ENCODE peak calls at places on chromosomes 6 and 20, in ten cellular contexts. A, L, Q, R, F, Z, P, K, S and Y are unnamed samples.

GRCh38 chr6:168956884-168957730 is 296.5 kb downstream of the THBS2 start:
- DNase-seq in A (peak), L (peak), Q (peak), R (peak), F (peak), Z (peak), P (peak), K (peak), S (peak), Y (peak)

GRCh38 chr6:136521430-136521829 is 28.8 kb downstream of the MAP7 start:
- DNase-seq in A (no peak), L (no peak), Q (no peak), R (no peak), F (no peak), Z (no peak), P (no peak), K (no peak), S (no peak), Y (no peak)

GRCh38 chr6:152426276-152426675 is 210.9 kb downstream of the SYNE1 start:
- DNase-seq in A (no peak), L (peak), Q (no peak), R (no peak), F (no peak), Z (no peak), P (no peak), K (no peak), S (no peak), Y (no peak)

GRCh38 chr20:52676282-52676995 is 295.7 kb upstream of the TSHZ2 start:
- DNase-seq in A (no peak), L (no peak), Q (no peak), R (no peak), F (no peak), Z (no peak), P (no peak), K (no peak), S (no peak), Y (no peak)

GRCh38 chr6:133093957-133094356 is 147.2 kb upstream of the EYA4 start:
- DNase-seq in A (no peak), L (no peak), Q (no peak), R (no peak), F (no peak), Z (no peak), P (no peak), K (no peak), S (no peak), Y (no peak)

GRCh38 chr20:32461836-32462600 is 103.9 kb downstream of the ASXL1 start:
- DNase-seq in A (no peak), L (no peak), Q (peak), R (no peak), F (no peak), Z (no peak), P (no peak), K (no peak), S (no peak), Y (no peak)

GRCh38 chr6:9481292-9482029 is 933.4 kb downstream of the TFAP2A start:
- DNase-seq in A (no peak), L (no peak), Q (no peak), R (no peak), F (no peak), Z (no peak), P (peak), K (no peak), S (no peak), Y (no peak)

GRCh38 chr6:9632026-9632425 is 782.8 kb downstream of the TFAP2A start:
- DNase-seq in A (no peak), L (no peak), Q (no peak), R (no peak), F (no peak), Z (no peak), P (no peak), K (no peak), S (no peak), Y (no peak)

GRCh38 chr6:169719117-169719516 is 5.2 kb downstream of the PHF10 start:
- DNase-seq in A (no peak), L (no peak), Q (no peak), R (no peak), F (no peak), Z (no peak), P (no peak), K (no peak), S (no peak), Y (peak)

DNA sequence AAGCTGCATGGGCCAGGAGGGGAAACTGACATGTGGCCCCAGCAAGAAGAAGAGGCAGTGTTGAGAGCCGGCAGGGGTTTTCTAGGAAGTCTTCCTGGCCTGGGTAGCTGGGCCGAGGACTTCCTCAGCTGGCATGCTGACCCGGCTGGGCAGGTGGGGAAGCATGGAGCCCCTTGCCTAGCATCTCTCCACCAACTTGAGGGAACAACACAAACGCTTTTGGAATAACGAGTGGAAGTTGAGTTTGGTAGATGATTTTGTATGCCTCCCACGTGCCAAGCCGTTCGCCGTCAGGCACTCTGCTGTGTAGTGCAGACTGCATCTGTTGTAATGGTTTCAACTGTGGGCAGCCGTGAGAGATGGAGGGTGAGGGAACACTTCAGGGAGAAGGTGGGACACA is 7.3 kb downstream of the TMEM181 start:
- DNase-seq in A (no peak), L (peak), Q (peak), R (no peak), F (peak), Z (no peak), P (no peak), K (no peak), S (no peak), Y (no peak)
- H3K4me3 ChIP-seq in A (no peak), L (no peak), Q (no peak), R (no peak), F (no peak), Z (no peak), P (no peak), K (no peak), S (no peak), Y (no peak)

GRCh38 chr20:35306931-35307517 is 14.8 kb upstream of the FAM83C start:
- DNase-seq in A (no peak), L (no peak), Q (no peak), R (peak), F (peak), Z (no peak), P (peak), K (peak), S (peak), Y (peak)
- TF ChIP-seq CTCF in A (no peak), L (peak), Q (peak), R (peak), F (peak), Z (peak), P (peak), K (peak), S (peak), Y (peak)

GRCh38 chr6:16471222-16471784 is 232.9 kb downstream of the GMPR start:
- DNase-seq in A (no peak), L (no peak), Q (no peak), R (peak), F (no peak), Z (no peak), P (no peak), K (no peak), S (no peak), Y (no peak)

GRCh38 chr6:16466778-16467177 is 228.4 kb downstream of the GMPR start:
- DNase-seq in A (no peak), L (no peak), Q (no peak), R (no peak), F (no peak), Z (no peak), P (no peak), K (no peak), S (no peak), Y (no peak)

GRCh38 chr6:16470502-16471221 is 232.3 kb downstream of the GMPR start:
- DNase-seq in A (no peak), L (no peak), Q (no peak), R (no peak), F (no peak), Z (no peak), P (no peak), K (no peak), S (no peak), Y (no peak)

GRCh38 chr6:16471898-16472297 is 233.5 kb downstream of the GMPR start:
- DNase-seq in A (no peak), L (no peak), Q (no peak), R (no peak), F (no peak), Z (no peak), P (no peak), K (no peak), S (no peak), Y (no peak)

GRCh38 chr6:16468991-16469615 is 230.7 kb downstream of the GMPR start:
- DNase-seq in A (no peak), L (no peak), Q (no peak), R (no peak), F (no peak), Z (no peak), P (no peak), K (no peak), S (no peak), Y (no peak)
- H3K4me3 ChIP-seq in A (no peak), L (no peak), Q (no peak), R (no peak), F (no peak), Z (no peak), P (no peak), K (no peak), S (no peak), Y (no peak)

GRCh38 chr6:135144678-135145508 is 36.2 kb upstream of the MYB start:
- DNase-seq in A (no peak), L (no peak), Q (no peak), R (no peak), F (no peak), Z (no peak), P (peak), K (peak), S (no peak), Y (peak)
- TF ChIP-seq CTCF in A (no peak), L (peak), Q (peak), R (peak), F (peak), Z (peak), P (peak), K (peak), S (peak), Y (peak)

GRCh38 chr20:1964659-1965405 is 29.0 kb downstream of the PDYN start:
- DNase-seq in A (no peak), L (no peak), Q (no peak), R (no peak), F (no peak), Z (no peak), P (no peak), K (peak), S (no peak), Y (no peak)
- H3K4me3 ChIP-seq in A (no peak), L (peak), Q (no peak), R (no peak), F (no peak), Z (no peak), P (no peak), K (no peak), S (no peak), Y (no peak)

GRCh38 chr6:63635563-63636515 is at the start of gene PHF3:
- DNase-seq in A (peak), L (peak), Q (peak), R (peak), F (peak), Z (peak), P (peak), K (peak), S (peak), Y (peak)
- TF ChIP-seq CTCF in A (peak), L (no peak), Q (no peak), R (no peak), F (no peak), Z (peak), P (no peak), K (peak), S (peak), Y (peak)

GRCh38 chr6:31572041-31572911 is at the start of gene LTA:
- DNase-seq in A (no peak), L (peak), Q (peak), R (peak), F (peak), Z (no peak), P (no peak), K (no peak), S (no peak), Y (no peak)
- H3K4me3 ChIP-seq in A (no peak), L (peak), Q (no peak), R (peak), F (peak), Z (no peak), P (no peak), K (no peak), S (no peak), Y (no peak)

DNA sequence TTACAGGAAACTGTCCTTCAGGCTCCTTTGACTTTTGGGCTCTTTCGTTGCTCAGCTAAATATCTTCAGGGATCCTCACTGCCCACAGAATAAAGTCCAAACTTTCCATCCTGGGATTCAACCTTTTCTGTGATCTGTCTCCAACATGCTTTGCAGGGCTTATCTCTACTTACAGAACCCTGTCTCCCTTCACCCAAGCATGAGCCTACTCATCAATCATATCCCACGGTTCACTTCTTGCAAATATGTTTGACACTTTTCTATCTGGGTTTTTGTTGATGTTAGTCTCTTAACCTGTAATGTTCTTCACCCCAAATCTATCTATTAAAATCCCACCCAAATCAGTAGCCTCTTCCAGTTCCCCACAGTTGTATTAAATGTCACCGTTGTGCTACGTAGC is 327.3 kb upstream of the RNF24 start:
- DNase-seq in A (no peak), L (no peak), Q (no peak), R (no peak), F (no peak), Z (no peak), P (no peak), K (no peak), S (no peak), Y (no peak)
- TF ChIP-seq CTCF in A (no peak), L (no peak), Q (no peak), R (no peak), F (no peak), Z (no peak), P (no peak), K (no peak), S (no peak), Y (no peak)